ENCODE peak calls at places on chromosome 3, in four cellular contexts. R is CD8-positive, alpha-beta memory T cell; O is ovary; U is cardiac muscle cell. L is an unnamed sample.
A peak's percentile ranks its signal among the peaks of the same experiment; 100 is the strongest.

GRCh38 chr3:44495636-44496415 is 18.4 kb upstream of the ZNF445 start:
- DNase-seq in R (no peak), O (no peak), U (no peak), L (no peak)

GRCh38 chr3:190318666-190319065 is 3.6 kb downstream of the CLDN1 start:
- DNase-seq in R (no peak), O (no peak), U (no peak), L (no peak)

GRCh38 chr3:33027091-33027490 is 69.9 kb downstream of the GLB1 start:
- DNase-seq in R (no peak), O (no peak), U (no peak), L (no peak)

GRCh38 chr3:140152851-140153640 is 218.1 kb downstream of the CLSTN2 start:
- DNase-seq in R (no peak), O (peak; percentile 53), U (no peak), L (no peak)

GRCh38 chr3:7309707-7310106 is 448.8 kb downstream of the GRM7 start:
- DNase-seq in R (no peak), O (no peak), U (no peak), L (no peak)

GRCh38 chr3:189165092-189165491 is 6.7 kb upstream of the TPRG1 start:
- DNase-seq in R (no peak), O (no peak), U (no peak), L (no peak)

GRCh38 chr3:52892625-52893311 is 4.6 kb downstream of the STIMATE start:
- DNase-seq in R (peak; percentile 19), O (no peak), U (no peak), L (no peak)

GRCh38 chr3:182910939-182911781 is 69.2 kb downstream of the DCUN1D1 start:
- DNase-seq in R (no peak), O (no peak), U (no peak), L (no peak)

GRCh38 chr3:150407818-150408231 is 273 bp upstream of the TSC22D2 start:
- DNase-seq in R (peak; percentile 95), O (peak; percentile 97), U (no peak), L (no peak)

GRCh38 chr3:193997228-193998192 is 138.4 kb upstream of the HES1 start:
- DNase-seq in R (no peak), O (no peak), U (peak; percentile 70), L (peak; percentile 84)

GRCh38 chr3:125057186-125057850 is 1.5 kb upstream of the HEG1 start:
- DNase-seq in R (no peak), O (no peak), U (no peak), L (peak; percentile 49)
- H3K4me1 ChIP-seq in R (peaks cover 28% of the 10 kb centered on the region), O (peaks cover 17% of the 10 kb centered on the region), U (peaks cover 49% of the 10 kb centered on the region), L (peaks cover 40% of the 10 kb centered on the region)

GRCh38 chr3:172787746-172788145 is 37.2 kb downstream of the ECT2 start:
- DNase-seq in R (no peak), O (no peak), U (no peak), L (no peak)
- H3K4me3 ChIP-seq in R (no peak overlapping the region), O (no peak overlapping the region), U (no peak overlapping the region), L (no peak overlapping the region)

GRCh38 chr3:184005981-184006507 is 11.6 kb downstream of the ABCC5 start:
- DNase-seq in R (no peak), O (peak; percentile 16), U (peak; percentile 52), L (peak; percentile 90)

GRCh38 chr3:184004483-184004882 is 13.2 kb downstream of the ABCC5 start:
- DNase-seq in R (no peak), O (no peak), U (no peak), L (no peak)

GRCh38 chr3:184011937-184012889 is 5.5 kb downstream of the ABCC5 start:
- DNase-seq in R (no peak), O (no peak), U (no peak), L (no peak)

GRCh38 chr3:184011230-184011876 is 6.3 kb downstream of the ABCC5 start:
- DNase-seq in R (no peak), O (no peak), U (no peak), L (no peak)

DNA sequence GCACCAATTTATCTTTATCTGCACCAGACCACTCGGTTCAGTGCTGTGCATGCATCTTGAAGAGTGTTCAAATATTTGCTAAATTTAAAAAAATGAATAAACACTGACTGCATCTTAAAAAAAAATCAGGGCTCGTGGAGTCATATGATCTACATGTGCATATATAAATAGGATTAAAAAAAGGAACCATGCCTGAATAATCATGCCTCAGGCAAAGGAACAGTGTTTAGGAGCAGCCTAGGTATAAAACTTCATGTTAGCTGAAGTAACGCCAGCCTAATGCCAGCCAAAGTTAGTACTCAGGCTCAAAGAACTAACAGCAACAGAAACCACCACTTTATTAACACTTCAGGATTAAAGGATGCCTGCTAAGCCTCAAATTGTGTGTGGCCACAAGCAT is 9.5 kb downstream of the ABCC5 start:
- DNase-seq in R (no peak), O (no peak), U (no peak), L (no peak)
- H3K27ac ChIP-seq in R (no peak overlapping the region), O (no peak overlapping the region), U (no peak overlapping the region), L (peak overlapping the region; percentile 84)

GRCh38 chr3:113719294-113719693 is 22.9 kb upstream of the USF3 start:
- DNase-seq in R (no peak), O (no peak), U (no peak), L (no peak)
- H3K4me1 ChIP-seq in R (no peaks in the 10 kb centered on the region), O (no peaks in the 10 kb centered on the region), U (no peaks in the 10 kb centered on the region), L (peaks cover 11% of the 10 kb centered on the region)

GRCh38 chr3:128076465-128076782 is 24.2 kb downstream of the SEC61A1 start:
- DNase-seq in R (no peak), O (no peak), U (peak; percentile 14), L (no peak)

GRCh38 chr3:128078875-128079274 is 26.6 kb downstream of the SEC61A1 start:
- DNase-seq in R (no peak), O (no peak), U (no peak), L (no peak)

GRCh38 chr3:128075516-128076464 is 23.6 kb downstream of the SEC61A1 start:
- DNase-seq in R (peak; percentile 82), O (peak; percentile 81), U (peak; percentile 90), L (peak; percentile 61)

GRCh38 chr3:128074851-128075515 is 22.7 kb downstream of the SEC61A1 start:
- DNase-seq in R (no peak), O (no peak), U (no peak), L (no peak)

DNA sequence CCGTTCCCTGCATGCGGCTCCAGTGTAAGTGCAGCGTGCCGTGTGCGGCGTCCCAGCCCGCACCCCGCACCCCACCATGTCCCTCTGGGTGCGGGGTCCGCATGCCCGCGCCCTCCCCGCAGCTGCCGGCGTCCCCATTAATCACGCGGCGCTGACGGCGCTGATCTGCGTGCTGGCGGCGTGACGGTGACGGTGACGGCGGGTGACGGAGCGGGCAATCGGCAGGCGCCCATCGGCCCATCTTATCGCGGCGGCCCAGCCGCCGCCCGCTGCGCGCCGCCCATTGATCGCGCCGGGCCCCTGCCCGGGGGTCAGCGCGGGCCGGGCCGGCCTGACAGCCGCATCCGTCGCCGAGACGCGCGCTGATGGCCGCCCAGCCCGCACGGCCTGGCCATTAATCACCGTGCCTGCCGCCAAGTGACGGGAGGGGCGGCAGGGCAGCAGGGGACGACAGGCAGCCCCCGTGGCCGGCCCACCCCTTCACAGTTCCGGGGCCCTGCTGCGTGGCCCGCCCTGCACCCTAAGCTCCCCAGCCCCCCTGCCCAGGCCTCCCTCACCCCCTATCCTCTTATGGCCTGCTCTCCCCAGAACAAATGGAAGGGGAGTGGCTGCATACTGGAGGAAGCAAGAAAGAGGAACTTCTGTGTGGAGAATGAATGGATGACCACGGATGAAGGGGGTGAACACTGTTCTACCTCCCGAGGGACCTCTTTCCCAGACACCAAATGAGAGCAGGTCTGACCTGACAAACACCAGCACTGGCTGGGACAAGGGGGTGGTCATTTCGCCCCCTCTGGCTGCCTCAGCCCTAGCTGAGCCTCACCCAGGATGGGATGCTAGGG is 24.8 kb downstream of the SEC61A1 start:
- DNase-seq in R (no peak), O (no peak), U (peak; percentile 50), L (no peak)
- H3K4me3 ChIP-seq in R (peak overlapping the region; percentile 55), O (peak overlapping the region; percentile 32), U (peak overlapping the region; percentile 1), L (peak overlapping the region; percentile 79)

GRCh38 chr3:101973163-101973505 is 123.8 kb downstream of the NFKBIZ start:
- DNase-seq in R (no peak), O (no peak), U (no peak), L (no peak)

GRCh38 chr3:101976473-101976872 is 127.2 kb downstream of the NFKBIZ start:
- DNase-seq in R (no peak), O (no peak), U (peak; percentile 75), L (no peak)

GRCh38 chr3:101978348-101978747 is 129.0 kb downstream of the NFKBIZ start:
- DNase-seq in R (no peak), O (no peak), U (no peak), L (no peak)

GRCh38 chr3:101984356-101984755 is 135.0 kb downstream of the NFKBIZ start:
- DNase-seq in R (no peak), O (no peak), U (no peak), L (no peak)

GRCh38 chr3:101979033-101979432 is 129.7 kb downstream of the NFKBIZ start:
- DNase-seq in R (no peak), O (no peak), U (no peak), L (no peak)
- H3K27ac ChIP-seq in R (no peak overlapping the region), O (no peak overlapping the region), U (no peak overlapping the region), L (no peak overlapping the region)

DNA sequence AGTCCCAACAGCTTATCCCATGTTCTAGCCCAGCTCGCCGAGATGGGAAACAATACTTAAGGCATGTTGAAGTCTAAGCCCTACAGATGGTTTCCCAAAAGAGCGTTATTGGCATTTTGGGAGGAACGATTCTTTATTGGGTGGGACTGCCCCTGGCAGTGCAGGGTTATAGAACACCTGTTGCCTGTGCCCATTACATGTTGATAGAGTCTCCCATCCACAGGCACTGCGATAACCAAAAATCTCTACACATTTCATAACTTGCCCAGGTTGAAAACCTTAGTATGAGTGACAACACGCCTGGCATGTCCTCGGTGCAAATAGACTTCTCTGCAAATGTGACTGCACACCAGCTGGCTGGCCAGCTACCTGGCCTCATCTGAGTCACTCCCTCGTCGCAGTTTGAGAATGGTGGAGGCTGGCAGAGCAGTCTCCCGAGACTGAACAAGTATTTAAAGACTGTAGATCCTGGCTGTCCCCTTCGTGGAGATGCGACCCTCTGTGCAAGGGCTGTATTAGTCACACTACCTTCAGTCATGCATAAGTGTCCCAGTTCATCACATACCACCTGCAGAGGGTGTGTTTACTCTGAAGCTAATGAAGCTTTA is 18.7 kb downstream of the ZNF80 start:
- DNase-seq in R (no peak), O (no peak), U (no peak), L (no peak)
- H3K4me1 ChIP-seq in R (peaks cover 97% of the 10 kb centered on the region), O (no peaks in the 10 kb centered on the region), U (no peaks in the 10 kb centered on the region), L (no peaks in the 10 kb centered on the region)

GRCh38 chr3:127456471-127457093 is 134.0 kb downstream of the TPRA1 start:
- DNase-seq in R (no peak), O (peak; percentile 38), U (no peak), L (no peak)

GRCh38 chr3:127457746-127458145 is 132.8 kb downstream of the TPRA1 start:
- DNase-seq in R (no peak), O (no peak), U (no peak), L (no peak)

GRCh38 chr3:127455541-127456450 is 134.7 kb downstream of the TPRA1 start:
- DNase-seq in R (peak; percentile 21), O (peak; percentile 63), U (peak; percentile 86), L (no peak)

GRCh38 chr3:127458698-127459097 is 131.8 kb downstream of the TPRA1 start:
- DNase-seq in R (no peak), O (peak; percentile 21), U (peak; percentile 89), L (no peak)

GRCh38 chr3:127457094-127457475 is 133.4 kb downstream of the TPRA1 start:
- DNase-seq in R (no peak), O (peak; percentile 61), U (peak; percentile 50), L (no peak)
- H3K4me3 ChIP-seq in R (no peak overlapping the region), O (no peak overlapping the region), U (no peak overlapping the region), L (no peak overlapping the region)